ENCODE peak calls at places on chromosome 11, in five cellular contexts. O is heart left ventricle, D is endothelial cell of umbilical vein, H is pancreas, J is fibroblast of pulmonary artery. V is an unnamed sample.

GRCh38 chr11:59678813-59679165 is 10.0 kb upstream of the PATL1 start:
- DNase-seq in O (no peak), D (no peak), H (no peak), J (no peak), V (no peak)

GRCh38 chr11:34999453-34999852 is 83.0 kb downstream of the PDHX start:
- DNase-seq in O (no peak), D (no peak), H (no peak), J (no peak), V (no peak)

GRCh38 chr11:223026-223789 is 12.9 kb downstream of the SIRT3 start:
- DNase-seq in O (no peak), D (no peak), H (no peak), J (no peak), V (no peak)

GRCh38 chr11:22668005-22668796 is 1.8 kb downstream of the GAS2 start:
- DNase-seq in O (no peak), D (no peak), H (no peak), J (no peak), V (no peak)

GRCh38 chr11:134464196-134464595 is 52.2 kb upstream of the B3GAT1 start:
- DNase-seq in O (no peak), D (no peak), H (no peak), J (no peak), V (no peak)

GRCh38 chr11:117916956-117917355 is 12.2 kb downstream of the TMPRSS13 start:
- DNase-seq in O (no peak), D (no peak), H (no peak), J (no peak), V (no peak)

GRCh38 chr11:64564947-64565889 is 25.8 kb upstream of the SLC22A12 start:
- DNase-seq in O (no peak), D (no peak), H (no peak), J (no peak), V (no peak)

GRCh38 chr11:1435820-1436467 is 46.2 kb downstream of the BRSK2 start:
- DNase-seq in O (no peak), D (no peak), H (no peak), J (no peak), V (no peak)

GRCh38 chr11:68009391-68010000 is 631 bp upstream of the ALDH3B1 start:
- DNase-seq in O (no peak), D (peak; percentile 61), H (peak; percentile 47), J (peak; percentile 51), V (peak; percentile 85)

GRCh38 chr11:34427171-34427805 is 11.4 kb upstream of the CAT start:
- DNase-seq in O (no peak), D (no peak), H (no peak), J (peak; percentile 53), V (peak; percentile 89)

GRCh38 chr11:129191649-129192048 is 476 bp downstream of the ARHGAP32 start:
- DNase-seq in O (no peak), D (no peak), H (no peak), J (no peak), V (no peak)

GRCh38 chr11:129192150-129192549 is at the start of gene ARHGAP32:
- DNase-seq in O (no peak), D (no peak), H (no peak), J (no peak), V (no peak)

GRCh38 chr11:129184581-129184980 is 7.5 kb downstream of the ARHGAP32 start:
- DNase-seq in O (no peak), D (no peak), H (no peak), J (no peak), V (no peak)

GRCh38 chr11:129190087-129190486 is 2.0 kb downstream of the ARHGAP32 start:
- DNase-seq in O (no peak), D (no peak), H (no peak), J (no peak), V (peak; percentile 12)

DNA sequence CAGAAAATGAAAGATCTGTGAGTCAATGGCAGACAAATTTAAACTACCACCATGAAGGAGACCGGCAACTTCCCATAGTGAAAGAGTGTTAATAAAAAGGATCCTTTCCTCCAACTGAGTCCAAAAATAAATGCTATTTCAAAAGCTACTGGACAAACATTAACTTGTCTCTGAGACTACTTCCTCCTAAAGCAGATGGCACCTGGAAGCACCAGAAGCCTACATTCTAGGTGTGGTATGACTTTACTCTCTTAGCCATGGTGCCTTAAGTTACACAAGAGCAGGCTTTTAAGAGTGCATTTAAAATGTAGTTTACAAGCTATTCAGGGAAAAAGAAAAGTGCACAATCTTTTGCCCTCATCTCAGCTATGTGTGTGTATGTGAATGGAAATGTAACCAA is 2.5 kb downstream of the ARHGAP32 start:
- DNase-seq in O (no peak), D (no peak), H (no peak), J (no peak), V (no peak)
- H3K4me3 ChIP-seq in O (no peak overlapping the region), D (no peak overlapping the region), H (no peak overlapping the region), J (no peak overlapping the region), V (no peak overlapping the region)

DNA sequence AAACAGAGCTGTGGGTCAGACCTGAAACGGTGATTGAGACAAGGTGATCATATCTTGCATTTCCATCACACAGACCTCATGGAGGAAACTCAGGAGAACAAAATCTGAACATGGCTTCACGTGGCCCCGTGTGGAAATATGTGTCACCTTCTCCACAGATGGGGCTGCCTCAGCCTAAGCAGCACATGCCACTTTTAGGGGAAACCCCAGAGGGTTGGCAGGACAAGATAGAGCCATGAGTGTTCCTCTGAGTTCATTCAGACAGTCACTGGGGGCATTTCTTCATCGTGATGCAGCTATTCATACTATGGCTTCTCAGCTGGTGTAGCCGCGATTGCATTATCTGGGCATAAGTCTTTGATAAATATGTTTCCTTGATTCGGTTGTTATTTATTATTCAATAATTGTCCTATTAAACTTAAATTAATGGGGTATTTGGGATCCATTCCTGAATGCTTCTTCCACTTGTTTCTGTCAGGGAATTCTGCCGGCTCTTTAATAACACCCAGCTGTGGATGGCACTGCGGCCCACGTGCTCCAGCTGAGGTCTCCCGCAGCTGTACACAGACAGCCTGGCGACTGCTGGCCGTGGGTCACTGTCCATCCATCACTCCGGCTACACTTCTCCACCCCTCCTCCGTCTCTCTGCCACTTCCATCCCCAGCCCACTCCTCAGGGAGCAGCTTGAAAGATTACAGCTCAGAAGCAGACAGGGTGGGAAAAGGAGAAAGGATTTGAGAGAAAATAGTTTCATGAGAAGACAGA is 485.1 kb downstream of the OPCML start:
- DNase-seq in O (no peak), D (no peak), H (no peak), J (no peak), V (no peak)
- TF ChIP-seq CTCF in O (no peak), D (no peak), H (no peak), J (no peak), V (no peak)

DNA sequence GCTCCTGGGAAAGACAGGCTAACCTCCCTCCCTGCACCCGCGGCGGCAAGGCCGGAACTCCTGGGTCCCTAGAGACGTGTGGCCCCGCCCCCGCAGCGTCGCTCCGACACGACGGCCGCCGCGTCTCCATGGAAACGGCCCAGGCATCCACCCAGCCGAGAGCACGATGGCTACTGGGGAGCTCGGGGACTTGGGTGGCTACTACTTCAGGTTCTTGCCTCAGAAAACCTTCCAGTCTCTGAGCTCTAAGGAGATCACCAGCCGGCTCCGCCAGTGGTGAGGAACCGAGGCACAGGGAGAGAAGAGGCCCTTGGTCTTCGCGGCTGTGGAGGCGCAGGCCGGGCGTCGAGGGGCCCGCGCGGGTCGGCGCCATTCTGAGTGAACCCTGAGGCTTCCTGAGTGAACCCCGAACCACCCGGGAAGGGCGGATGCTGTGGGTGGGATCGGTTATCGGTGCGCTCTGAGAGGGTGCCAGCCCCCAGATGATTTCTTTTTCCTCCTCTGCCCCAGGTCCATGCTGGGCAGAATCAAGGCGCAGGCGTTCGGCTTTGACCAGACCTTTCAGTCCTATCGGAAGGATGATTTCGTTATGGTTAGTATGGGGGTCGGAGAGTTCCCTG is at the start of gene CFAP300:
- DNase-seq in O (peak; percentile 90), D (peak; percentile 32), H (peak; percentile 62), J (peak; percentile 80), V (peak; percentile 71)
- H3K4me3 ChIP-seq in O (peak within 1 kb of the TSS; percentile 55), D (peak within 1 kb of the TSS; percentile 60), H (peak within 1 kb of the TSS; percentile 41), J (peak within 1 kb of the TSS; percentile 67), V (peak within 1 kb of the TSS; percentile 66)

GRCh38 chr11:17989306-17989705 is 23.5 kb downstream of the SERGEF start:
- DNase-seq in O (no peak), D (no peak), H (no peak), J (no peak), V (no peak)
- TF ChIP-seq CTCF in O (no peak), D (no peak), H (no peak), J (no peak), V (no peak)

DNA sequence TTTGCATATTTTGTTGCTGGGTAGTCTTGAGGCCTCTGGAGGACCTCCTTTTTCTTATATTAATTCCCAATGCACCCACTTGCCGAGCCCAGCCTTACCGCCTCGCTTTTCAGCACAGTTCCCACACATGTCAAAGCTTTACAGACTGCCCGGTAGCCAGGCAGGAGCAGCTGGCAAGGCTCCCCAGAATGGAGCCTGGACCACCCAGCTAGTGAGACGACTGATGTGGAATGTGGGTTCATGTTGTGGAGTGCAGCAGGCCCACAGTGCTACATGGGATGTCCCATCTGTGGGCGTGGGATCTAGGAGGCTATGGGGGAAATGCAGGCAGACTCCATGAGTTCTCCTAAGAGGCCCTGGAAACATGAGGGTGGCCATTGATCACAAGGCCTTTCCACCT is 99.4 kb upstream of the MTMR2 start:
- DNase-seq in O (no peak), D (no peak), H (no peak), J (no peak), V (no peak)
- H3K4me3 ChIP-seq in O (no peak overlapping the region), D (no peak overlapping the region), H (no peak overlapping the region), J (no peak overlapping the region), V (no peak overlapping the region)

DNA sequence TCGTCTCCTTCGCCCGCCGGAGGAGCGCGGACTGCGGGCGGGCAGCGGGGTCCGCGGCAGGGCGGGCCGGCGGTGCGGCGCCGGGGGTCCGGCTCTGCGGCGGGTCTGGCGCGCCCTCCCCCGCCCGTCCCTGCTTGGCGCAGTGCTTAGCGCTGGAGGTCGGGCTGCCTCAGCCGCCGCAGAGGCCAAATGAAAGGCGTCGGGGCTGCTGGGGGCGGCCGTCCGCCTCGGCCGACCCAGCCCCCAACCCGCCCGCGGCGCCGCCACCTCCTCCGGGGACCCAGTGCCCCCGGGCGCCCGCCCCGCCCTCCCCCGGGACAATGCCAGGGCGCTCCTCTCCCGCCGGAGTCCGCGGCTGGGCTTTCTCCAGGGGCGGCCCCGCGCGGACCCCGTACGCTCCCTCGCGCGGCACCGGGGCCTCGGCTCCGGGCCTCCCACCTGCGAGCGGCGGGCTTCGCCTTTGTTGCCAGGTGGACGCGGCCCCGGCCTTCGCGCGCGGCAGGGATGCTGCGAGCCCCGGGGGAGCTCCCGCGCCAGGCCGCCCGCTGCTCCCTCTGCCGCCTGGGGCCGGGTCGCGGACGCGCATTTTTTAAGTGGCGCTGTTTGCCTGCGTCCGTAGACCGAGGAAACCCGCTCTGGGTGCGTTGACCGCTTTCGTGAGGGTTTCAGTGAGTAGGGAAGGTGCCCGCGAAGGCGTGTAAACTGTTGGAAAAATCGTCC is 575 bp downstream of the APLP2 start:
- DNase-seq in O (peak; percentile 36), D (peak; percentile 45), H (peak; percentile 37), J (peak; percentile 42), V (peak; percentile 26)
- TF ChIP-seq CTCF in O (no peak), D (peak; percentile 9), H (no peak), J (no peak), V (peak; percentile 1)

V was measured in fibroblast of villous mesenchyme.